ENCODE peak calls at places on chromosomes 7 and 10, in seven cellular contexts. One of them, this sample, is unnamed.

GRCh38 chr10:86439544-86439943 is 72.9 kb upstream of the GRID1 start:
- DNase-seq in left cardiac atrium: peak
- DNase-seq in EH: peak
- DNase-seq in HTR-8/SVneo: peak
- DNase-seq in lung: peak
- DNase-seq in IMR-90: peak
- DNase-seq in WTC11: no peak
- DNase-seq in this sample: no peak

GRCh38 chr7:95420996-95421846 is 13.6 kb downstream of the PON2 start:
- DNase-seq in left cardiac atrium: no peak
- DNase-seq in EH: peak
- DNase-seq in HTR-8/SVneo: no peak
- DNase-seq in lung: no peak
- DNase-seq in IMR-90: peak
- DNase-seq in WTC11: no peak
- DNase-seq in this sample: no peak

GRCh38 chr10:7243139-7243538 is 167.7 kb downstream of the SFMBT2 start:
- DNase-seq in left cardiac atrium: no peak
- DNase-seq in EH: no peak
- DNase-seq in HTR-8/SVneo: no peak
- DNase-seq in lung: no peak
- DNase-seq in IMR-90: no peak
- DNase-seq in WTC11: no peak
- DNase-seq in this sample: no peak

GRCh38 chr10:119466076-119466475 is 76.4 kb downstream of the RGS10 start:
- DNase-seq in left cardiac atrium: no peak
- DNase-seq in EH: no peak
- DNase-seq in HTR-8/SVneo: no peak
- DNase-seq in lung: no peak
- DNase-seq in IMR-90: no peak
- DNase-seq in WTC11: no peak
- DNase-seq in this sample: no peak

GRCh38 chr10:14474656-14475055 is 143.9 kb upstream of the FRMD4A start:
- DNase-seq in left cardiac atrium: no peak
- DNase-seq in EH: peak
- DNase-seq in HTR-8/SVneo: no peak
- DNase-seq in lung: no peak
- DNase-seq in IMR-90: peak
- DNase-seq in WTC11: no peak
- DNase-seq in this sample: no peak

GRCh38 chr7:87574630-87575029 is 26.1 kb downstream of the ABCB1 start:
- DNase-seq in left cardiac atrium: no peak
- DNase-seq in EH: peak
- DNase-seq in HTR-8/SVneo: no peak
- DNase-seq in lung: no peak
- DNase-seq in IMR-90: peak
- DNase-seq in WTC11: no peak
- DNase-seq in this sample: peak

GRCh38 chr10:25562547-25562946 is 371.5 kb upstream of the MYO3A start:
- DNase-seq in left cardiac atrium: no peak
- DNase-seq in EH: no peak
- DNase-seq in HTR-8/SVneo: no peak
- DNase-seq in lung: no peak
- DNase-seq in IMR-90: no peak
- DNase-seq in WTC11: no peak
- DNase-seq in this sample: no peak

GRCh38 chr7:54091322-54091721 is 450.9 kb upstream of the VSTM2A start:
- DNase-seq in left cardiac atrium: no peak
- DNase-seq in EH: no peak
- DNase-seq in HTR-8/SVneo: no peak
- DNase-seq in lung: no peak
- DNase-seq in IMR-90: no peak
- DNase-seq in WTC11: no peak
- DNase-seq in this sample: no peak

GRCh38 chr7:73615886-73616285 is 8.4 kb downstream of the MLXIPL start:
- DNase-seq in left cardiac atrium: no peak
- DNase-seq in EH: peak
- DNase-seq in HTR-8/SVneo: no peak
- DNase-seq in lung: no peak
- DNase-seq in IMR-90: peak
- DNase-seq in WTC11: no peak
- DNase-seq in this sample: no peak

GRCh38 chr7:132882714-132883428 is 199.0 kb downstream of the CHCHD3 start:
- DNase-seq in left cardiac atrium: no peak
- DNase-seq in EH: no peak
- DNase-seq in HTR-8/SVneo: no peak
- DNase-seq in lung: no peak
- DNase-seq in IMR-90: no peak
- DNase-seq in WTC11: no peak
- DNase-seq in this sample: no peak

GRCh38 chr10:91479583-91479982 is 69.4 kb downstream of the HECTD2 start:
- DNase-seq in left cardiac atrium: no peak
- DNase-seq in EH: no peak
- DNase-seq in HTR-8/SVneo: no peak
- DNase-seq in lung: no peak
- DNase-seq in IMR-90: no peak
- DNase-seq in WTC11: no peak
- DNase-seq in this sample: no peak

GRCh38 chr7:64875658-64876406 is 27.2 kb upstream of the ZNF273 start:
- DNase-seq in left cardiac atrium: no peak
- DNase-seq in EH: no peak
- DNase-seq in HTR-8/SVneo: no peak
- DNase-seq in lung: peak
- DNase-seq in IMR-90: no peak
- DNase-seq in WTC11: no peak
- DNase-seq in this sample: no peak

GRCh38 chr7:3267928-3268690 is 32.9 kb upstream of the SDK1 start:
- DNase-seq in left cardiac atrium: no peak
- DNase-seq in EH: peak
- DNase-seq in HTR-8/SVneo: peak
- DNase-seq in lung: no peak
- DNase-seq in IMR-90: peak
- DNase-seq in WTC11: no peak
- DNase-seq in this sample: peak

GRCh38 chr10:71665456-71665855 is 54.1 kb downstream of the C10orf105 start:
- DNase-seq in left cardiac atrium: no peak
- DNase-seq in EH: no peak
- DNase-seq in HTR-8/SVneo: no peak
- DNase-seq in lung: no peak
- DNase-seq in IMR-90: no peak
- DNase-seq in WTC11: no peak
- DNase-seq in this sample: no peak

GRCh38 chr7:100516135-100516812 is 22.7 kb upstream of the AGFG2 start:
- DNase-seq in left cardiac atrium: peak
- DNase-seq in EH: peak
- DNase-seq in HTR-8/SVneo: peak
- DNase-seq in lung: peak
- DNase-seq in IMR-90: peak
- DNase-seq in WTC11: no peak
- DNase-seq in this sample: peak

GRCh38 chr7:129394982-129395906 is 39.0 kb upstream of the STRIP2 start:
- DNase-seq in left cardiac atrium: no peak
- DNase-seq in EH: no peak
- DNase-seq in HTR-8/SVneo: no peak
- DNase-seq in lung: no peak
- DNase-seq in IMR-90: no peak
- DNase-seq in WTC11: no peak
- DNase-seq in this sample: no peak

GRCh38 chr7:124085168-124085567 is 52.3 kb upstream of the TMEM229A start:
- DNase-seq in left cardiac atrium: no peak
- DNase-seq in EH: no peak
- DNase-seq in HTR-8/SVneo: no peak
- DNase-seq in lung: no peak
- DNase-seq in IMR-90: no peak
- DNase-seq in WTC11: no peak
- DNase-seq in this sample: peak

GRCh38 chr10:77432398-77432797 is 205.2 kb downstream of the KCNMA1 start:
- DNase-seq in left cardiac atrium: no peak
- DNase-seq in EH: no peak
- DNase-seq in HTR-8/SVneo: no peak
- DNase-seq in lung: no peak
- DNase-seq in IMR-90: no peak
- DNase-seq in WTC11: no peak
- DNase-seq in this sample: no peak

GRCh38 chr10:35223016-35223415 is 96.4 kb downstream of the CREM start:
- DNase-seq in left cardiac atrium: no peak
- DNase-seq in EH: no peak
- DNase-seq in HTR-8/SVneo: no peak
- DNase-seq in lung: no peak
- DNase-seq in IMR-90: no peak
- DNase-seq in WTC11: no peak
- DNase-seq in this sample: no peak

GRCh38 chr7:29839302-29839701 is 33.0 kb downstream of the WIPF3 start:
- DNase-seq in left cardiac atrium: peak
- DNase-seq in EH: peak
- DNase-seq in HTR-8/SVneo: peak
- DNase-seq in lung: no peak
- DNase-seq in IMR-90: peak
- DNase-seq in WTC11: no peak
- DNase-seq in this sample: no peak

GRCh38 chr7:80918909-80919721 is at the start of gene SEMA3C:
- DNase-seq in left cardiac atrium: peak
- DNase-seq in EH: peak
- DNase-seq in HTR-8/SVneo: peak
- DNase-seq in lung: peak
- DNase-seq in IMR-90: peak
- DNase-seq in WTC11: peak
- DNase-seq in this sample: peak

GRCh38 chr10:49595713-49596492 is 14.2 kb upstream of the SLC18A3 start:
- DNase-seq in left cardiac atrium: no peak
- DNase-seq in EH: peak
- DNase-seq in HTR-8/SVneo: no peak
- DNase-seq in lung: no peak
- DNase-seq in IMR-90: peak
- DNase-seq in WTC11: no peak
- DNase-seq in this sample: no peak